ENCODE peak calls at places on chromosome 2, in five cellular contexts. Q is GM12865; Z is CD8-positive, alpha-beta T cell; D is GM18507; W is NCI-H510A treated with DMSO at 0.1 percent for 48 hours. X is an unnamed sample.
A peak's percentile ranks its signal among the peaks of the same experiment; 100 is the strongest.

GRCh38 chr2:30404354-30405265 is 42.4 kb upstream of the LCLAT1 start:
- DNase-seq in Q (no peak), Z (no peak), D (no peak), W (no peak), X (no peak)

GRCh38 chr2:191051825-191052778 is 38.1 kb upstream of the STAT1 start:
- DNase-seq in Q (peak; percentile 54), Z (no peak), D (peak; percentile 1), W (peak; percentile 44), X (peak; percentile 12)

GRCh38 chr2:127051116-127051779 is 55.7 kb downstream of the BIN1 start:
- DNase-seq in Q (no peak), Z (no peak), D (no peak), W (no peak), X (no peak)

GRCh38 chr2:16832910-16833309 is 167.3 kb upstream of the CYRIA start:
- DNase-seq in Q (no peak), Z (no peak), D (no peak), W (no peak), X (no peak)

GRCh38 chr2:74374509-74375205 is 5.5 kb downstream of the DCTN1 start:
- DNase-seq in Q (no peak), Z (no peak), D (no peak), W (peak; percentile 93), X (no peak)

GRCh38 chr2:181407171-181407570 is 50.0 kb upstream of the ITGA4 start:
- DNase-seq in Q (no peak), Z (no peak), D (no peak), W (no peak), X (no peak)

GRCh38 chr2:102251042-102251848 is 60.1 kb upstream of the IL1RL1 start:
- DNase-seq in Q (peak; percentile 57), Z (peak; percentile 63), D (no peak), W (peak; percentile 6), X (no peak)

GRCh38 chr2:55111570-55112228 is 61.4 kb upstream of the RTN4 start:
- DNase-seq in Q (no peak), Z (no peak), D (no peak), W (peak; percentile 71), X (no peak)

GRCh38 chr2:201228271-201228911 is 31.9 kb upstream of the CASP8 start:
- DNase-seq in Q (no peak), Z (no peak), D (no peak), W (no peak), X (no peak)

GRCh38 chr2:15594291-15595256 is 2.9 kb downstream of the DDX1 start:
- DNase-seq in Q (no peak), Z (no peak), D (no peak), W (no peak), X (no peak)

GRCh38 chr2:177242136-177242987 is 22.2 kb downstream of the NFE2L2 start:
- DNase-seq in Q (no peak), Z (no peak), D (no peak), W (peak; percentile 48), X (no peak)

GRCh38 chr2:222318026-222318711 is 19.4 kb upstream of the PAX3 start:
- DNase-seq in Q (peak; percentile 64), Z (no peak), D (no peak), W (peak; percentile 78), X (no peak)

GRCh38 chr2:54771166-54771565 is 47.7 kb downstream of the EML6 start:
- DNase-seq in Q (no peak), Z (no peak), D (no peak), W (no peak), X (no peak)

GRCh38 chr2:216692636-216693413 is 2.5 kb downstream of the IGFBP5 start:
- DNase-seq in Q (peak; percentile 38), Z (peak; percentile 76), D (no peak), W (peak; percentile 88), X (no peak)